ENCODE peak calls at places on chromosomes 1 and 21, in seven cellular contexts. E is T-cell; Z is naive thymus-derived CD8-positive, alpha-beta T cell; N is HAP-1; R is adipocyte; T is astrocyte of the spinal cord; X is stimulated activated effector memory CD8-positive, alpha-beta T cell treated with anti-CD3 and anti-CD28 coated beads, Interleukin-12 subunit alpha, Interleukin-12 subunit beta, amount 100 ng/mL, for 72 hours. L is an unnamed sample.
A peak's percentile ranks its signal among the peaks of the same experiment; 100 is the strongest.

GRCh38 chr1:145926706-145927072 is 595 bp downstream of the RBM8A start:
- DNase-seq in E (no peak), Z (no peak), N (peak; percentile 62), R (no peak), T (peak; percentile 12), X (peak; percentile 28), L (peak; percentile 41)

GRCh38 chr1:66357478-66358197 is 176.3 kb upstream of the SGIP1 start:
- DNase-seq in E (no peak), Z (no peak), N (no peak), R (no peak), T (no peak), X (no peak), L (peak; percentile 44)

GRCh38 chr1:50257940-50258339 is 149.2 kb downstream of the ELAVL4 start:
- DNase-seq in E (no peak), Z (no peak), N (no peak), R (no peak), T (no peak), X (no peak), L (no peak)

GRCh38 chr21:27677547-27677946 is 710.7 kb upstream of the ADAMTS5 start:
- DNase-seq in E (no peak), Z (no peak), N (no peak), R (no peak), T (no peak), X (no peak), L (no peak)

GRCh38 chr1:102045752-102046151 is 49.0 kb upstream of the OLFM3 start:
- DNase-seq in E (no peak), Z (no peak), N (no peak), R (no peak), T (no peak), X (no peak), L (no peak)

GRCh38 chr1:221294244-221294643 is 415.0 kb downstream of the HLX start:
- DNase-seq in E (no peak), Z (no peak), N (no peak), R (peak; percentile 29), T (no peak), X (no peak), L (no peak)

GRCh38 chr1:37147906-37148305 is 113.6 kb upstream of the GRIK3 start:
- DNase-seq in E (no peak), Z (no peak), N (no peak), R (no peak), T (no peak), X (no peak), L (no peak)

GRCh38 chr1:180609643-180610555 is 21.9 kb upstream of the XPR1 start:
- DNase-seq in E (no peak), Z (no peak), N (no peak), R (peak; percentile 39), T (no peak), X (no peak), L (peak; percentile 11)

GRCh38 chr1:237005674-237006073 is 1.4 kb upstream of the MT1HL1 start:
- DNase-seq in E (no peak), Z (no peak), N (no peak), R (no peak), T (no peak), X (no peak), L (no peak)

GRCh38 chr21:31509108-31510017 is 150.1 kb upstream of the SOD1 start:
- DNase-seq in E (peak; percentile 55), Z (peak; percentile 36), N (peak; percentile 61), R (peak; percentile 5), T (peak; percentile 53), X (peak; percentile 34), L (peak; percentile 93)